ENCODE peak calls at places on chromosomes 11 and 22, in five cellular contexts. K is kidney, N is transverse colon, F is sigmoid colon, O is GM23248. L is an unnamed sample.
A peak's percentile ranks its signal among the peaks of the same experiment; 100 is the strongest.

GRCh38 chr11:37322333-37323194 is 724.5 kb upstream of the RAG2 start:
- DNase-seq in K (no peak), N (no peak), F (no peak), O (no peak), L (no peak)

GRCh38 chr11:123111465-123111864 is 49.5 kb upstream of the HSPA8 start:
- DNase-seq in K (no peak), N (no peak), F (no peak), O (peak; percentile 73), L (no peak)

GRCh38 chr11:118908931-118909618 is 16.7 kb downstream of the BCL9L start:
- DNase-seq in K (peak; percentile 93), N (peak; percentile 71), F (peak; percentile 97), O (peak; percentile 84), L (peak; percentile 19)

GRCh38 chr22:23182289-23183106 is 2.2 kb downstream of the BCR start:
- DNase-seq in K (no peak), N (no peak), F (no peak), O (peak; percentile 34), L (no peak)

GRCh38 chr11:114075891-114076441 is 16.5 kb downstream of the ZBTB16 start:
- DNase-seq in K (no peak), N (no peak), F (peak; percentile 77), O (peak; percentile 85), L (peak; percentile 25)

GRCh38 chr11:122140535-122140934 is 24.5 kb upstream of the BLID start:
- DNase-seq in K (no peak), N (no peak), F (no peak), O (peak; percentile 83), L (no peak)

GRCh38 chr11:101912823-101913284 is 2.0 kb upstream of the CEP126 start:
- DNase-seq in K (no peak), N (no peak), F (no peak), O (peak; percentile 29), L (no peak)

GRCh38 chr11:111765984-111766833 is at the start of gene PPP2R1B:
- DNase-seq in K (peak; percentile 91), N (peak; percentile 77), F (peak; percentile 85), O (peak; percentile 88), L (peak; percentile 87)

GRCh38 chr11:75597636-75598035 is 35.6 kb downstream of the SERPINH1 start:
- DNase-seq in K (no peak), N (no peak), F (no peak), O (peak; percentile 36), L (no peak)

GRCh38 chr22:46240506-46240905 is 9.6 kb downstream of the CDPF1 start:
- DNase-seq in K (no peak), N (no peak), F (no peak), O (no peak), L (no peak)

GRCh38 chr11:45021001-45021400 is 70.3 kb upstream of the TP53I11 start:
- DNase-seq in K (no peak), N (no peak), F (no peak), O (no peak), L (no peak)

GRCh38 chr11:9138612-9139579 is 47.5 kb upstream of the SCUBE2 start:
- DNase-seq in K (no peak), N (peak; percentile 17), F (no peak), O (peak; percentile 93), L (no peak)

GRCh38 chr11:128735935-128736610 is 42.2 kb downstream of the FLI1 start:
- DNase-seq in K (no peak), N (no peak), F (no peak), O (no peak), L (no peak)

GRCh38 chr11:33663121-33663520 is 37.5 kb downstream of the C11orf91 start:
- DNase-seq in K (no peak), N (no peak), F (no peak), O (no peak), L (no peak)

GRCh38 chr11:82988936-82989627 is 82.6 kb downstream of the RAB30 start:
- DNase-seq in K (no peak), N (no peak), F (no peak), O (no peak), L (peak; percentile 78)

GRCh38 chr11:8786933-8787332 is 104.3 kb downstream of the RPL27A start:
- DNase-seq in K (no peak), N (no peak), F (no peak), O (peak; percentile 47), L (no peak)

GRCh38 chr11:41201156-41201555 is 258.3 kb downstream of the LRRC4C start:
- DNase-seq in K (no peak), N (no peak), F (no peak), O (peak; percentile 0), L (peak; percentile 18)

GRCh38 chr11:89347071-89347470 is 144.1 kb downstream of the NOX4 start:
- DNase-seq in K (no peak), N (no peak), F (no peak), O (no peak), L (no peak)

GRCh38 chr11:69280451-69280850 is 13.5 kb upstream of the MYEOV start:
- DNase-seq in K (no peak), N (no peak), F (no peak), O (peak; percentile 95), L (no peak)

GRCh38 chr22:30078320-30079311 is 1.6 kb upstream of the HORMAD2 start:
- DNase-seq in K (no peak), N (no peak), F (no peak), O (no peak), L (no peak)

GRCh38 chr11:29963796-29964195 is 53.0 kb downstream of the KCNA4 start:
- DNase-seq in K (no peak), N (no peak), F (no peak), O (no peak), L (no peak)

GRCh38 chr11:44361883-44362282 is 51.9 kb upstream of the ALX4 start:
- DNase-seq in K (no peak), N (no peak), F (no peak), O (no peak), L (no peak)

GRCh38 chr11:128565881-128566280 is 21.5 kb downstream of the ETS1 start:
- DNase-seq in K (no peak), N (peak; percentile 59), F (no peak), O (no peak), L (no peak)

GRCh38 chr11:19938051-19938856 is 222.0 kb downstream of the DBX1 start:
- DNase-seq in K (no peak), N (peak; percentile 49), F (no peak), O (peak; percentile 82), L (no peak)

GRCh38 chr11:76769071-76769560 is 14.0 kb upstream of the TSKU start:
- DNase-seq in K (no peak), N (no peak), F (no peak), O (peak; percentile 50), L (no peak)

GRCh38 chr11:73129198-73129597 is 12.9 kb downstream of the FCHSD2 start:
- DNase-seq in K (no peak), N (no peak), F (no peak), O (no peak), L (no peak)

GRCh38 chr22:27996529-27996925 is 77.5 kb upstream of the PITPNB start:
- DNase-seq in K (no peak), N (no peak), F (peak; percentile 54), O (no peak), L (no peak)

GRCh38 chr11:30763951-30764350 is 177.8 kb upstream of the MPPED2 start:
- DNase-seq in K (no peak), N (no peak), F (no peak), O (no peak), L (no peak)

GRCh38 chr11:74671520-74672196 is 59.6 kb downstream of the CHRDL2 start:
- DNase-seq in K (no peak), N (no peak), F (no peak), O (peak; percentile 72), L (no peak)

GRCh38 chr11:130121430-130121978 is 38.1 kb upstream of the ST14 start:
- DNase-seq in K (no peak), N (no peak), F (no peak), O (peak; percentile 73), L (no peak)

GRCh38 chr11:13317293-13318080 is 39.9 kb downstream of the BMAL1 start:
- DNase-seq in K (no peak), N (no peak), F (no peak), O (no peak), L (no peak)

DNA sequence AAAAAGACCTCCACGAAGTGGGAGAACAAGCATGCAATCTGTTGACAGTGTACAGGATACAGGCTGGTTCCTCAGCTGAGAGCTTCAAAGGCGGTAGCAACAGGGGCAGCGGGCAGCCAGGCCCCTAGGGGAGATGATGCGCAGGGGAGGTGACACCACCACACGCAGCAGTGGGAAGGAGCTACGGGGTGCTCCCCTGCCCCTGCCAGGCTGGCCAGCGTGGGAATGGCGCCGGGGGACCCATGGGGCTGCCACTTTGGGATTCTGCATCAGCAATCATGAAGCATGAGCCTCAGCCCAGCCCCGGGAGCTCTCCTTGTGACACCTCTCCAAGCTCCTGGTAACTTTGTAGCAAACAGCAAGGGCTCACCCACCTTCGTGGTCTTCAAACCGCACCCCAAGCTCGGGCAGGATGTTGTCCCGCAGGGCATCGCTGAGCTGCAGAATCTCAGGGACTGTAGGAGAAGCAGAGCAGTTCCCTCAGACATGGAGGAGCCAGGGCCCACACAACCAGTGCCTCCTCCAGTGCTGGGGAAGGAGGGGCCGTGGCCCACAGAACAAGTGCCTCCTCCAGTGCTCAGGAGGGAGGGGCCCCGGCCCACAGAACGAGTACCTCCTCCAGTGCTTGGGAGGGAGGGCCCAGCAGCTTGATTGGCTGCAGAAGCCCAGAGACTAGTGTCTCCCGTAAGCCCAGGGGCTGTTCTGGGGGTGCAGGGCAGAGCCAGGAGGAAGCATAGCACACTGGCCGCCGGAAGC is 14.6 kb upstream of the NAP1L4 start:
- DNase-seq in K (no peak), N (no peak), F (peak; percentile 63), O (no peak), L (no peak)
- H3K27ac ChIP-seq in K (no peak overlapping the region), N (no peak overlapping the region), F (no peak overlapping the region), O (no peak overlapping the region), L (no peak overlapping the region)

DNA sequence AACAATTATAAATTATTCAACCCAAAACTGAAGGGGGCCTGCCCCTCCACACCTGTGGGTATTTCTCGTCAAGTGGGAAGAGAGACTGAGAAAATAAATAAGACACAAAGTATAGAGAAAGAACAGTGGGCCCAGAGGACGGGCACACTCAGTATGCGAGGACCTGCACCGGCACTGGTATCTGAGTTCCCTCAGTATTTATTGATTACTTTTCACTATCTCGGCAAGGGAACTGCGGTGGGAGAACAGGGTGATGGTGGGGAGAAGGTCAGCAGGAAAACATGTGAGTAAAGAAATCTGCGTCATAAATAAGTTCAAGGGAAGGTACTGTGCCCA is 3.2 kb downstream of the C11orf54 start:
- DNase-seq in K (no peak), N (no peak), F (no peak), O (no peak), L (no peak)
- H3K27ac ChIP-seq in K (peak overlapping the region; percentile 32), N (peak overlapping the region; percentile 33), F (peak overlapping the region; percentile 21), O (no peak overlapping the region), L (no peak overlapping the region)

GRCh38 chr11:65403607-65404121 is 17.2 kb downstream of the FRMD8 start:
- DNase-seq in K (no peak), N (no peak), F (no peak), O (no peak), L (no peak)
- H3K27ac ChIP-seq in K (no peak overlapping the region), N (peak overlapping the region; percentile 67), F (peak overlapping the region; percentile 38), O (no peak overlapping the region), L (no peak overlapping the region)

GRCh38 chr11:62500066-62501035 is 46.3 kb downstream of the AHNAK start:
- DNase-seq in K (no peak), N (peak; percentile 59), F (no peak), O (no peak), L (no peak)
- H3K27ac ChIP-seq in K (peak overlapping the region; percentile 73), N (peak overlapping the region; percentile 83), F (peak overlapping the region; percentile 80), O (peak overlapping the region; percentile 36), L (no peak overlapping the region)

L was measured in caudate nucleus.